ENCODE peak calls at places on chromosomes 16 and 17, in six cellular contexts. One of them, this sample, is unnamed.

GRCh38 chr17:7853693-7854043 is 1.2 kb upstream of the TMEM88 start:
- DNase-seq in A549: no peak
- DNase-seq in AG10803: no peak
- DNase-seq in AG04450: no peak
- DNase-seq in CD8-positive, alpha-beta T cell: no peak
- DNase-seq in nephron progenitor cell: no peak
- DNase-seq in this sample: no peak

GRCh38 chr17:3655766-3656165 is 12.6 kb downstream of the TAX1BP3 start:
- DNase-seq in AG04450: no peak
- DNase-seq in CD8-positive, alpha-beta T cell: no peak
- DNase-seq in AG10803: no peak
- DNase-seq in nephron progenitor cell: no peak
- DNase-seq in A549: no peak
- DNase-seq in this sample: no peak

GRCh38 chr16:89958596-89958995 is 10.0 kb downstream of the DEF8 start:
- DNase-seq in AG10803: no peak
- DNase-seq in nephron progenitor cell: no peak
- DNase-seq in AG04450: no peak
- DNase-seq in CD8-positive, alpha-beta T cell: no peak
- DNase-seq in A549: no peak
- DNase-seq in this sample: no peak

GRCh38 chr17:46072998-46073397 is 73.9 kb downstream of the STH start:
- DNase-seq in CD8-positive, alpha-beta T cell: no peak
- DNase-seq in AG10803: peak; percentile 92
- DNase-seq in nephron progenitor cell: no peak
- DNase-seq in A549: peak; percentile 23
- DNase-seq in AG04450: peak; percentile 30
- DNase-seq in this sample: no peak

GRCh38 chr16:31354394-31355291 is at the start of gene ITGAX:
- DNase-seq in A549: peak; percentile 35
- DNase-seq in nephron progenitor cell: no peak
- DNase-seq in AG10803: no peak
- DNase-seq in AG04450: no peak
- DNase-seq in CD8-positive, alpha-beta T cell: peak; percentile 25
- DNase-seq in this sample: peak; percentile 79

GRCh38 chr17:33284022-33284421 is 9.1 kb downstream of the ASIC2 start:
- DNase-seq in nephron progenitor cell: no peak
- DNase-seq in AG04450: peak; percentile 33
- DNase-seq in CD8-positive, alpha-beta T cell: no peak
- DNase-seq in AG10803: peak; percentile 80
- DNase-seq in A549: peak; percentile 70
- DNase-seq in this sample: no peak

GRCh38 chr17:4305224-4305623 is 41.4 kb upstream of the ANKFY1 start:
- DNase-seq in AG10803: no peak
- DNase-seq in nephron progenitor cell: no peak
- DNase-seq in AG04450: no peak
- DNase-seq in CD8-positive, alpha-beta T cell: no peak
- DNase-seq in A549: no peak
- DNase-seq in this sample: no peak

GRCh38 chr16:75820672-75821071 is 94.4 kb upstream of the CPHXL start:
- DNase-seq in nephron progenitor cell: no peak
- DNase-seq in AG04450: no peak
- DNase-seq in CD8-positive, alpha-beta T cell: no peak
- DNase-seq in AG10803: no peak
- DNase-seq in A549: peak; percentile 11
- DNase-seq in this sample: peak; percentile 58

GRCh38 chr16:86016201-86016965 is 117.4 kb downstream of the IRF8 start:
- DNase-seq in nephron progenitor cell: peak; percentile 54
- DNase-seq in AG04450: no peak
- DNase-seq in AG10803: peak; percentile 65
- DNase-seq in CD8-positive, alpha-beta T cell: no peak
- DNase-seq in A549: peak; percentile 79
- DNase-seq in this sample: peak; percentile 23

GRCh38 chr16:15509593-15510520 is 75.5 kb downstream of the BMERB1 start:
- DNase-seq in CD8-positive, alpha-beta T cell: no peak
- DNase-seq in AG04450: no peak
- DNase-seq in nephron progenitor cell: no peak
- DNase-seq in AG10803: peak; percentile 75
- DNase-seq in A549: no peak
- DNase-seq in this sample: no peak
- TF ChIP-seq CTCF in CD8-positive, alpha-beta T cell: no peak
- TF ChIP-seq CTCF in AG04450: no peak
- TF ChIP-seq CTCF in nephron progenitor cell: no peak
- TF ChIP-seq CTCF in AG10803: peak; percentile 39
- TF ChIP-seq CTCF in A549: no peak
- TF ChIP-seq CTCF in this sample: no peak

GRCh38 chr17:78112508-78113471 is 15.8 kb downstream of the TMC6 start:
- DNase-seq in CD8-positive, alpha-beta T cell: peak; percentile 62
- DNase-seq in AG04450: no peak
- DNase-seq in A549: peak; percentile 96
- DNase-seq in nephron progenitor cell: peak; percentile 94
- DNase-seq in AG10803: peak; percentile 33
- DNase-seq in this sample: peak; percentile 71
- TF ChIP-seq CTCF in CD8-positive, alpha-beta T cell: peak; percentile 99
- TF ChIP-seq CTCF in AG04450: peak; percentile 97
- TF ChIP-seq CTCF in A549: peak; percentile 97
- TF ChIP-seq CTCF in nephron progenitor cell: peak; percentile 99
- TF ChIP-seq CTCF in AG10803: peak; percentile 85
- TF ChIP-seq CTCF in this sample: peak; percentile 96

GRCh38 chr17:78117027-78117981 is 11.3 kb downstream of the TMC6 start:
- DNase-seq in AG10803: no peak
- DNase-seq in nephron progenitor cell: peak; percentile 54
- DNase-seq in CD8-positive, alpha-beta T cell: no peak
- DNase-seq in A549: no peak
- DNase-seq in AG04450: no peak
- DNase-seq in this sample: no peak
- TF ChIP-seq CTCF in AG10803: no peak
- TF ChIP-seq CTCF in nephron progenitor cell: peak; percentile 24
- TF ChIP-seq CTCF in CD8-positive, alpha-beta T cell: no peak
- TF ChIP-seq CTCF in A549: peak; percentile 57
- TF ChIP-seq CTCF in AG04450: peak; percentile 38
- TF ChIP-seq CTCF in this sample: peak; percentile 68

GRCh38 chr17:13619462-13619861 is 17.7 kb upstream of the HS3ST3A1 start:
- DNase-seq in nephron progenitor cell: no peak
- DNase-seq in CD8-positive, alpha-beta T cell: no peak
- DNase-seq in AG04450: no peak
- DNase-seq in A549: no peak
- DNase-seq in AG10803: no peak
- DNase-seq in this sample: no peak
- TF ChIP-seq CTCF in nephron progenitor cell: no peak
- TF ChIP-seq CTCF in CD8-positive, alpha-beta T cell: no peak
- TF ChIP-seq CTCF in AG04450: no peak
- TF ChIP-seq CTCF in A549: no peak
- TF ChIP-seq CTCF in AG10803: no peak
- TF ChIP-seq CTCF in this sample: no peak

GRCh38 chr16:65342231-65342866 is 220.5 kb upstream of the CDH11 start:
- DNase-seq in nephron progenitor cell: no peak
- DNase-seq in A549: no peak
- DNase-seq in CD8-positive, alpha-beta T cell: no peak
- DNase-seq in AG10803: no peak
- DNase-seq in AG04450: no peak
- DNase-seq in this sample: no peak
- TF ChIP-seq CTCF in nephron progenitor cell: no peak
- TF ChIP-seq CTCF in A549: no peak
- TF ChIP-seq CTCF in CD8-positive, alpha-beta T cell: no peak
- TF ChIP-seq CTCF in AG10803: no peak
- TF ChIP-seq CTCF in AG04450: no peak
- TF ChIP-seq CTCF in this sample: no peak

GRCh38 chr17:74259667-74260524 is 14.1 kb upstream of the DNAI2 start:
- DNase-seq in nephron progenitor cell: no peak
- DNase-seq in CD8-positive, alpha-beta T cell: no peak
- DNase-seq in A549: no peak
- DNase-seq in AG10803: no peak
- DNase-seq in AG04450: no peak
- DNase-seq in this sample: no peak
- TF ChIP-seq CTCF in nephron progenitor cell: no peak
- TF ChIP-seq CTCF in CD8-positive, alpha-beta T cell: no peak
- TF ChIP-seq CTCF in A549: no peak
- TF ChIP-seq CTCF in AG10803: no peak
- TF ChIP-seq CTCF in AG04450: no peak
- TF ChIP-seq CTCF in this sample: peak; percentile 23

GRCh38 chr17:21218101-21218500 is 4.1 kb upstream of the TMEM11 start:
- DNase-seq in CD8-positive, alpha-beta T cell: no peak
- DNase-seq in AG04450: no peak
- DNase-seq in AG10803: no peak
- DNase-seq in nephron progenitor cell: no peak
- DNase-seq in A549: no peak
- DNase-seq in this sample: no peak
- TF ChIP-seq CTCF in CD8-positive, alpha-beta T cell: no peak
- TF ChIP-seq CTCF in AG04450: no peak
- TF ChIP-seq CTCF in AG10803: peak; percentile 17
- TF ChIP-seq CTCF in nephron progenitor cell: no peak
- TF ChIP-seq CTCF in A549: no peak
- TF ChIP-seq CTCF in this sample: no peak

DNA sequence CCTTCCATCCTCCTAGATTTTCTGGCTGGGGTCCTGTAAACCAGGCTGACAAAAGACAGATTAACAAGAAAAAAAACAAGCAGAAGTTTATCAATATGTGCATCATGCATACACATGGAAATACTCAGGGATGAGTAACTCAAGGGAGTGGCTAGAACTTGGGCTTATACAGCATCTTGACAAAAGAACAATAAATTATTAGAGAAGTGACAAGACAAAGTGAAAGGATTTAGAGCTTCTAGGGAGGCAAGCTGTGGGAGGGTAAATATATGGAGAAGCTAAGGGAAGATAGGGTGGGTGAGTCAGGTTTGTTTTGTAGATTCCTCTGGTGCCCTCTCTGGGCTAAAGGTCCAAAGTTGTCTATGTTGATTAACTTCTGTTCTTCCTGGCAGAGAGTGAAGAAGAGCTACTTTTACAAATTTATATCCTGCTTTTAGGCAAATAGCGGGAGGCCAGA is 48.0 kb upstream of the NDRG4 start:
- DNase-seq in AG10803: peak; percentile 13
- DNase-seq in AG04450: no peak
- DNase-seq in nephron progenitor cell: no peak
- DNase-seq in A549: peak; percentile 32
- DNase-seq in CD8-positive, alpha-beta T cell: no peak
- DNase-seq in this sample: no peak
- TF ChIP-seq CTCF in AG10803: no peak
- TF ChIP-seq CTCF in AG04450: no peak
- TF ChIP-seq CTCF in nephron progenitor cell: no peak
- TF ChIP-seq CTCF in A549: peak; percentile 33
- TF ChIP-seq CTCF in CD8-positive, alpha-beta T cell: no peak
- TF ChIP-seq CTCF in this sample: no peak

GRCh38 chr17:63850401-63850800 is 7.9 kb upstream of the SMARCD2 start:
- DNase-seq in A549: no peak
- DNase-seq in AG04450: no peak
- DNase-seq in CD8-positive, alpha-beta T cell: no peak
- DNase-seq in nephron progenitor cell: no peak
- DNase-seq in AG10803: no peak
- DNase-seq in this sample: no peak

GRCh38 chr17:63845509-63845908 is 3.0 kb upstream of the SMARCD2 start:
- DNase-seq in nephron progenitor cell: no peak
- DNase-seq in CD8-positive, alpha-beta T cell: no peak
- DNase-seq in A549: no peak
- DNase-seq in AG04450: no peak
- DNase-seq in AG10803: no peak
- DNase-seq in this sample: no peak

GRCh38 chr17:63853260-63853659 is 10.8 kb upstream of the SMARCD2 start:
- DNase-seq in CD8-positive, alpha-beta T cell: no peak
- DNase-seq in nephron progenitor cell: no peak
- DNase-seq in AG04450: no peak
- DNase-seq in AG10803: no peak
- DNase-seq in A549: no peak
- DNase-seq in this sample: no peak

GRCh38 chr17:63847525-63848249 is 5.2 kb upstream of the SMARCD2 start:
- DNase-seq in A549: no peak
- DNase-seq in nephron progenitor cell: no peak
- DNase-seq in AG04450: no peak
- DNase-seq in CD8-positive, alpha-beta T cell: no peak
- DNase-seq in AG10803: no peak
- DNase-seq in this sample: no peak

DNA sequence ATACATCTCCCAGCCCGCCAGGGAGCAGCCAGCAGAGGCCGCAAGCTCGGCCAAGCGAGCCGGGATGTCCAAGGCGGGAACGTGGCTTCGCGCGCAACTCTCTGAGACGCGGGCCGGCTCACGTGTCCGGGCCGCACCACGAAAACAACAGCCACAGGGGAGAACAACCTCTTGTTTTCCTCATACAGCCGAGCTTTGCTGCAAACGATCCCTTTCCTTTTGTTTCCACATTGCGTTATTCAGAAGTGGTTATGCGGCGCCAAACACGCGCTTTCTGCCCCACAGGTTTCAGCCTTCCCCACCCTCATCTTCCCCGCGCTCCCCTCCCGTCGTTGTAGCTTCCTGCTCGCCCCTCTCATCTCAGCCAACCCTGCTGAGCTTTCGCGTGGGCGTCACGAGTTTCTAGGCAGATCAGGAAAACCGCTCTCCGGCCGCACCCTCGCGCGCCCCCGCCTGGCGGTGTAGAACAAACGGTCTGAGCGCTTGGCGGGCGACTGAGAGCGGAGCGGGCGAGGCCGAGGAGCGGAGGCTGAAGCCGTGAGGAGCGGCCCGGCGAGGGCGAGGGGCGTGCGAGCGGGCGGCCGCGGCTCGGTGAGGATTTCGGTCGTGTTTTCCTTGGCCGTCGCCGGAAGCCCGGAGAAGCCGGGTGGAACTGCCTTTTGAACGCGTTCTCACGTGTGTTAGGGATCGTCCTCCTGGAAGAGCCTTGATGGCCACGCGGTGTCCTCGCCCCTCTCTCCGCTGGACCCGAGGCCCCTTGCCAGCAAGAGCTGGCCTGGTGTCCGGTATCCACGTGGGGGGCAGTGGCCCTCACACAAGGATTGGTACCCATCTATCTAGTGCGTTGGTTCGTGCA is 6.6 kb upstream of the SMARCD2 start:
- DNase-seq in AG10803: peak; percentile 89
- DNase-seq in CD8-positive, alpha-beta T cell: peak; percentile 93
- DNase-seq in AG04450: peak; percentile 37
- DNase-seq in A549: peak; percentile 99
- DNase-seq in nephron progenitor cell: peak; percentile 87
- DNase-seq in this sample: peak; percentile 90
- TF ChIP-seq CTCF in AG10803: peak; percentile 48
- TF ChIP-seq CTCF in CD8-positive, alpha-beta T cell: peak; percentile 73
- TF ChIP-seq CTCF in AG04450: peak; percentile 46
- TF ChIP-seq CTCF in A549: peak; percentile 88
- TF ChIP-seq CTCF in nephron progenitor cell: peak; percentile 47
- TF ChIP-seq CTCF in this sample: peak; percentile 90

This sample was measured in RWPE2.